ENCODE peak calls at places on chromosomes 12 and 14, in eight cellular contexts. One of them, this sample, is unnamed.

GRCh38 chr14:69483765-69484443 is 624 bp upstream of the PLEKHD1 start:
- DNase-seq in astrocyte: peak; percentile 16
- DNase-seq in stomach: no peak
- DNase-seq in AG09309: no peak
- DNase-seq in GM23338: peak; percentile 73
- DNase-seq in ascending aorta: no peak
- DNase-seq in PC-3: peak; percentile 33
- DNase-seq in esophagus squamous epithelium: no peak
- DNase-seq in this sample: peak; percentile 26

GRCh38 chr14:102878174-102878969 is 44.1 kb upstream of the AMN start:
- DNase-seq in ascending aorta: no peak
- DNase-seq in stomach: no peak
- DNase-seq in PC-3: no peak
- DNase-seq in esophagus squamous epithelium: no peak
- DNase-seq in AG09309: no peak
- DNase-seq in GM23338: peak; percentile 49
- DNase-seq in astrocyte: no peak
- DNase-seq in this sample: no peak

GRCh38 chr14:83379371-83379770 is 1845.7 kb upstream of the SEL1L start:
- DNase-seq in stomach: no peak
- DNase-seq in PC-3: no peak
- DNase-seq in esophagus squamous epithelium: no peak
- DNase-seq in GM23338: no peak
- DNase-seq in AG09309: no peak
- DNase-seq in astrocyte: no peak
- DNase-seq in ascending aorta: no peak
- DNase-seq in this sample: no peak

GRCh38 chr14:96631030-96631429 is 128.8 kb downstream of the PAPOLA start:
- DNase-seq in AG09309: no peak
- DNase-seq in stomach: peak; percentile 3
- DNase-seq in PC-3: no peak
- DNase-seq in GM23338: no peak
- DNase-seq in ascending aorta: no peak
- DNase-seq in esophagus squamous epithelium: no peak
- DNase-seq in astrocyte: no peak
- DNase-seq in this sample: no peak

GRCh38 chr14:96108061-96108795 is 69.1 kb downstream of the C14orf132 start:
- DNase-seq in PC-3: no peak
- DNase-seq in ascending aorta: no peak
- DNase-seq in astrocyte: no peak
- DNase-seq in stomach: no peak
- DNase-seq in GM23338: peak; percentile 68
- DNase-seq in AG09309: no peak
- DNase-seq in esophagus squamous epithelium: no peak
- DNase-seq in this sample: no peak

GRCh38 chr12:66859751-66860440 is 181.0 kb upstream of the GRIP1 start:
- DNase-seq in astrocyte: no peak
- DNase-seq in stomach: no peak
- DNase-seq in PC-3: peak; percentile 5
- DNase-seq in ascending aorta: no peak
- DNase-seq in GM23338: no peak
- DNase-seq in AG09309: no peak
- DNase-seq in esophagus squamous epithelium: no peak
- DNase-seq in this sample: no peak

GRCh38 chr14:106308839-106309389 is 782.5 kb downstream of the TMEM121 start:
- DNase-seq in AG09309: no peak
- DNase-seq in GM23338: peak; percentile 64
- DNase-seq in astrocyte: no peak
- DNase-seq in PC-3: no peak
- DNase-seq in ascending aorta: no peak
- DNase-seq in stomach: peak; percentile 46
- DNase-seq in esophagus squamous epithelium: no peak
- DNase-seq in this sample: no peak

GRCh38 chr12:15364221-15365170 is 42.2 kb downstream of the PTPRO start:
- DNase-seq in stomach: no peak
- DNase-seq in PC-3: peak; percentile 74
- DNase-seq in astrocyte: peak; percentile 73
- DNase-seq in AG09309: no peak
- DNase-seq in GM23338: no peak
- DNase-seq in esophagus squamous epithelium: no peak
- DNase-seq in ascending aorta: no peak
- DNase-seq in this sample: peak; percentile 51

GRCh38 chr12:58916891-58917570 is 3.3 kb downstream of the LRIG3 start:
- DNase-seq in GM23338: no peak
- DNase-seq in astrocyte: peak; percentile 63
- DNase-seq in PC-3: peak; percentile 17
- DNase-seq in ascending aorta: no peak
- DNase-seq in stomach: no peak
- DNase-seq in esophagus squamous epithelium: no peak
- DNase-seq in AG09309: peak; percentile 31
- DNase-seq in this sample: no peak

GRCh38 chr12:108722463-108722862 is 8.9 kb downstream of the CORO1C start:
- DNase-seq in GM23338: no peak
- DNase-seq in ascending aorta: no peak
- DNase-seq in astrocyte: no peak
- DNase-seq in stomach: no peak
- DNase-seq in AG09309: no peak
- DNase-seq in esophagus squamous epithelium: no peak
- DNase-seq in PC-3: no peak
- DNase-seq in this sample: no peak

GRCh38 chr12:22788913-22789312 is 163.9 kb downstream of the ETNK1 start:
- DNase-seq in AG09309: no peak
- DNase-seq in GM23338: no peak
- DNase-seq in astrocyte: no peak
- DNase-seq in PC-3: no peak
- DNase-seq in esophagus squamous epithelium: no peak
- DNase-seq in ascending aorta: no peak
- DNase-seq in stomach: no peak
- DNase-seq in this sample: no peak

GRCh38 chr12:67663121-67663520 is 14.6 kb downstream of the DYRK2 start:
- DNase-seq in AG09309: no peak
- DNase-seq in stomach: no peak
- DNase-seq in PC-3: no peak
- DNase-seq in ascending aorta: no peak
- DNase-seq in astrocyte: peak; percentile 99
- DNase-seq in esophagus squamous epithelium: no peak
- DNase-seq in GM23338: no peak
- DNase-seq in this sample: no peak

GRCh38 chr12:6178981-6179761 is 21.0 kb upstream of the CD9 start:
- DNase-seq in AG09309: no peak
- DNase-seq in ascending aorta: no peak
- DNase-seq in PC-3: no peak
- DNase-seq in astrocyte: peak; percentile 80
- DNase-seq in stomach: no peak
- DNase-seq in GM23338: peak; percentile 61
- DNase-seq in esophagus squamous epithelium: no peak
- DNase-seq in this sample: no peak

GRCh38 chr14:103679351-103679750 is 35.9 kb downstream of the XRCC3 start:
- DNase-seq in AG09309: no peak
- DNase-seq in astrocyte: peak; percentile 10
- DNase-seq in GM23338: peak; percentile 62
- DNase-seq in stomach: peak; percentile 40
- DNase-seq in esophagus squamous epithelium: no peak
- DNase-seq in PC-3: peak; percentile 23
- DNase-seq in ascending aorta: no peak
- DNase-seq in this sample: no peak

GRCh38 chr12:68034567-68034966 is 45.3 kb downstream of the IFNG-AS1 start:
- DNase-seq in stomach: no peak
- DNase-seq in ascending aorta: no peak
- DNase-seq in esophagus squamous epithelium: no peak
- DNase-seq in PC-3: no peak
- DNase-seq in astrocyte: no peak
- DNase-seq in AG09309: no peak
- DNase-seq in GM23338: no peak
- DNase-seq in this sample: no peak

GRCh38 chr12:9634177-9634803 is 26.6 kb upstream of the KLRB1 start:
- DNase-seq in ascending aorta: no peak
- DNase-seq in PC-3: peak; percentile 77
- DNase-seq in stomach: peak; percentile 69
- DNase-seq in esophagus squamous epithelium: no peak
- DNase-seq in GM23338: peak; percentile 76
- DNase-seq in astrocyte: no peak
- DNase-seq in AG09309: peak; percentile 16
- DNase-seq in this sample: peak; percentile 28

GRCh38 chr12:63863658-63864455 is 19.4 kb downstream of the SRGAP1 start:
- DNase-seq in GM23338: no peak
- DNase-seq in PC-3: peak; percentile 56
- DNase-seq in AG09309: no peak
- DNase-seq in stomach: no peak
- DNase-seq in ascending aorta: no peak
- DNase-seq in astrocyte: no peak
- DNase-seq in esophagus squamous epithelium: no peak
- DNase-seq in this sample: no peak

GRCh38 chr12:54228471-54228870 is 39.7 kb upstream of the SMUG1 start:
- DNase-seq in PC-3: no peak
- DNase-seq in esophagus squamous epithelium: no peak
- DNase-seq in AG09309: no peak
- DNase-seq in stomach: no peak
- DNase-seq in astrocyte: no peak
- DNase-seq in GM23338: no peak
- DNase-seq in ascending aorta: no peak
- DNase-seq in this sample: no peak

GRCh38 chr12:85690146-85690545 is 146.1 kb downstream of the RASSF9 start:
- DNase-seq in GM23338: no peak
- DNase-seq in astrocyte: no peak
- DNase-seq in AG09309: no peak
- DNase-seq in stomach: no peak
- DNase-seq in esophagus squamous epithelium: no peak
- DNase-seq in PC-3: no peak
- DNase-seq in ascending aorta: no peak
- DNase-seq in this sample: no peak

GRCh38 chr14:64465208-64465821 is at the start of gene AKAP5:
- DNase-seq in ascending aorta: peak; percentile 77
- DNase-seq in GM23338: peak; percentile 91
- DNase-seq in PC-3: peak; percentile 53
- DNase-seq in stomach: peak; percentile 62
- DNase-seq in astrocyte: peak; percentile 32
- DNase-seq in AG09309: no peak
- DNase-seq in esophagus squamous epithelium: peak; percentile 5
- DNase-seq in this sample: no peak

GRCh38 chr12:131847456-131847855 is 19.3 kb downstream of the MMP17 start:
- DNase-seq in stomach: no peak
- DNase-seq in esophagus squamous epithelium: no peak
- DNase-seq in ascending aorta: no peak
- DNase-seq in GM23338: no peak
- DNase-seq in AG09309: no peak
- DNase-seq in PC-3: no peak
- DNase-seq in astrocyte: no peak
- DNase-seq in this sample: no peak

GRCh38 chr12:16358896-16359295 is 11.5 kb downstream of the MGST1 start:
- DNase-seq in AG09309: no peak
- DNase-seq in stomach: no peak
- DNase-seq in GM23338: no peak
- DNase-seq in ascending aorta: no peak
- DNase-seq in PC-3: no peak
- DNase-seq in astrocyte: no peak
- DNase-seq in esophagus squamous epithelium: no peak
- DNase-seq in this sample: no peak

GRCh38 chr12:26799741-26800140 is 33.3 kb downstream of the ITPR2 start:
- DNase-seq in astrocyte: no peak
- DNase-seq in AG09309: no peak
- DNase-seq in GM23338: no peak
- DNase-seq in stomach: no peak
- DNase-seq in esophagus squamous epithelium: no peak
- DNase-seq in PC-3: no peak
- DNase-seq in ascending aorta: no peak
- DNase-seq in this sample: no peak

DNA sequence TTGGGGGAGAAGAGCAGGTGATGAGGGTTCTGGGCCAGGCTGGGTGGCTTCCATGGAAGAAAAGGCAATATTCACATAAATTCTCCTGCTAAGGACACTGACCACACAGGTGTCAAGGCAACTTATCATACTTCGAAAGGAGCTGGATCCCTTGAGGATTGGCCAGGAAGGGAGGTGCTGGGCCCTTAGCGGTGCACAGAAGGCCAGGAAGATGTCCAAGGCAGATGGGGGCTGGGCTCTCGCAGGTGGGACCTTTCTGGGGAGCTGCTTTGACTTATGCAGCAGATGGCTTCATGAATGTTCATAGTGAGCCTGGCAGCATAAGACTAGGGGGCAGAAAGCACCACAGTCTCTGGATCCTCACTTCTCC is 3.9 kb downstream of the CD63 start:
- DNase-seq in PC-3: no peak
- DNase-seq in AG09309: no peak
- DNase-seq in esophagus squamous epithelium: no peak
- DNase-seq in stomach: no peak
- DNase-seq in ascending aorta: peak; percentile 62
- DNase-seq in astrocyte: no peak
- DNase-seq in GM23338: no peak
- DNase-seq in this sample: no peak
- TF ChIP-seq CTCF in PC-3: no peak
- TF ChIP-seq CTCF in AG09309: no peak
- TF ChIP-seq CTCF in esophagus squamous epithelium: no peak
- TF ChIP-seq CTCF in stomach: no peak
- TF ChIP-seq CTCF in ascending aorta: no peak
- TF ChIP-seq CTCF in astrocyte: no peak
- TF ChIP-seq CTCF in GM23338: no peak
- TF ChIP-seq CTCF in this sample: no peak

GRCh38 chr14:91142214-91142668 is 28.4 kb downstream of the DGLUCY start:
- DNase-seq in astrocyte: no peak
- DNase-seq in stomach: no peak
- DNase-seq in GM23338: no peak
- DNase-seq in PC-3: no peak
- DNase-seq in esophagus squamous epithelium: no peak
- DNase-seq in AG09309: no peak
- DNase-seq in ascending aorta: no peak
- DNase-seq in this sample: no peak
- H3K4me3 ChIP-seq in astrocyte: no peak overlapping the region
- H3K4me3 ChIP-seq in stomach: no peak overlapping the region
- H3K4me3 ChIP-seq in GM23338: no peak overlapping the region
- H3K4me3 ChIP-seq in PC-3: no peak overlapping the region
- H3K4me3 ChIP-seq in esophagus squamous epithelium: no peak overlapping the region
- H3K4me3 ChIP-seq in AG09309: no peak overlapping the region
- H3K4me3 ChIP-seq in ascending aorta: no peak overlapping the region
- H3K4me3 ChIP-seq in this sample: no peak overlapping the region

DNA sequence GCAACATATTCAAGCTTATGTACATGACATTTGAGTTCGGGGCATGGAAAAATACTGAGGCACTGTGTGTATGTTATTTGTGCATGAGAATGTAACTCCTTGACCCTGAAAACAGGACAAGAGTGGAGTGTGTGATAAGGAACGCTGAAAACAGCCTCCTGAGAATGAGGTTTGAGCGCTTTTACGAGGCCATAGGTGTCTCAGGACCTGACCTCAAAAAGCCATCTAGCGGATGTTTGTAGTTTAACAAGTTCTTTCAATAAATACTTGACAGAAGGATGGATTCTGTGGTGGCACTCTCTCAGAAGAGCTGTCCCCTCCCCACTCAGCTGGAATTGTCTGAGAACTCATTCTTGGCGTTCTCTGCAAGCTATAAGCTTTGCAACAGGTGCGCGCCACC is 350.5 kb upstream of the TMTC1 start:
- DNase-seq in astrocyte: no peak
- DNase-seq in esophagus squamous epithelium: no peak
- DNase-seq in GM23338: peak; percentile 72
- DNase-seq in stomach: no peak
- DNase-seq in ascending aorta: no peak
- DNase-seq in PC-3: peak; percentile 64
- DNase-seq in AG09309: no peak
- DNase-seq in this sample: peak; percentile 34
- TF ChIP-seq CTCF in astrocyte: no peak
- TF ChIP-seq CTCF in esophagus squamous epithelium: no peak
- TF ChIP-seq CTCF in GM23338: peak; percentile 47
- TF ChIP-seq CTCF in stomach: no peak
- TF ChIP-seq CTCF in ascending aorta: no peak
- TF ChIP-seq CTCF in PC-3: peak; percentile 58
- TF ChIP-seq CTCF in AG09309: peak; percentile 17
- TF ChIP-seq CTCF in this sample: peak; percentile 40

GRCh38 chr12:20524113-20524512 is 155.8 kb downstream of the PDE3A start:
- DNase-seq in stomach: no peak
- DNase-seq in astrocyte: no peak
- DNase-seq in PC-3: no peak
- DNase-seq in ascending aorta: no peak
- DNase-seq in AG09309: no peak
- DNase-seq in esophagus squamous epithelium: no peak
- DNase-seq in GM23338: peak; percentile 57
- DNase-seq in this sample: no peak
- H3K4me3 ChIP-seq in stomach: no peak overlapping the region
- H3K4me3 ChIP-seq in astrocyte: no peak overlapping the region
- H3K4me3 ChIP-seq in PC-3: no peak overlapping the region
- H3K4me3 ChIP-seq in ascending aorta: no peak overlapping the region
- H3K4me3 ChIP-seq in AG09309: no peak overlapping the region
- H3K4me3 ChIP-seq in esophagus squamous epithelium: no peak overlapping the region
- H3K4me3 ChIP-seq in GM23338: no peak overlapping the region
- H3K4me3 ChIP-seq in this sample: no peak overlapping the region

This sample was measured in LNCaP clone FGC.